ENCODE peak calls at places on chromosomes 7 and 10, in eight cellular contexts. L is activated CD4-positive, alpha-beta T cell treated with anti-CD3 and anti-CD28 coated beads for 1 hour; V is effector memory CD4-positive, alpha-beta T cell; B is AG04450; P is stimulated activated CD4-positive, alpha-beta T cell treated with anti-CD3 and anti-CD28 coated beads, Interleukin-1b, Interleukin-23, amount 100 ng/mL, for 1 hour; N is NCI-H1105; E is EL; S is D341Med. R is an unnamed sample.

GRCh38 chr7:23256731-23257130 is 10.2 kb downstream of the GPNMB start:
- DNase-seq in L (no peak), V (no peak), B (no peak), P (no peak), N (no peak), E (no peak), S (no peak), R (no peak)

GRCh38 chr10:124677291-124677690 is 66.9 kb downstream of the FAM53B start:
- DNase-seq in L (no peak), V (no peak), B (no peak), P (no peak), N (no peak), E (no peak), S (no peak), R (no peak)

GRCh38 chr7:29609162-29610030 is 45.8 kb downstream of the PRR15 start:
- DNase-seq in L (no peak), V (no peak), B (no peak), P (no peak), N (peak), E (peak), S (peak), R (no peak)

GRCh38 chr7:144720139-144720538 is 115.7 kb downstream of the TPK1 start:
- DNase-seq in L (no peak), V (no peak), B (no peak), P (no peak), N (no peak), E (peak), S (no peak), R (no peak)

GRCh38 chr7:128281605-128282380 is 40.7 kb downstream of the LEP start:
- DNase-seq in L (no peak), V (no peak), B (no peak), P (no peak), N (no peak), E (no peak), S (no peak), R (no peak)

GRCh38 chr10:113524539-113525490 is 28.0 kb upstream of the HABP2 start:
- DNase-seq in L (no peak), V (no peak), B (no peak), P (no peak), N (no peak), E (peak), S (no peak), R (no peak)

GRCh38 chr7:47734949-47735291 is 153.0 kb upstream of the TNS3 start:
- DNase-seq in L (no peak), V (no peak), B (no peak), P (no peak), N (no peak), E (no peak), S (no peak), R (no peak)

GRCh38 chr10:69883680-69884375 is 82.1 kb downstream of the COL13A1 start:
- DNase-seq in L (no peak), V (no peak), B (no peak), P (no peak), N (no peak), E (no peak), S (no peak), R (no peak)

GRCh38 chr7:155355176-155355575 is 57.5 kb downstream of the INSIG1 start:
- DNase-seq in L (no peak), V (no peak), B (no peak), P (no peak), N (no peak), E (no peak), S (no peak), R (no peak)

GRCh38 chr7:123282181-123282580 is 82.4 kb upstream of the SLC13A1 start:
- DNase-seq in L (no peak), V (no peak), B (no peak), P (no peak), N (no peak), E (no peak), S (no peak), R (no peak)

GRCh38 chr10:105024184-105024583 is 383.1 kb downstream of the SORCS3 start:
- DNase-seq in L (no peak), V (no peak), B (no peak), P (no peak), N (no peak), E (no peak), S (no peak), R (no peak)

GRCh38 chr7:1536768-1537630 is 6.5 kb downstream of the MAFK start:
- DNase-seq in L (no peak), V (no peak), B (peak), P (no peak), N (no peak), E (peak), S (no peak), R (peak)

GRCh38 chr7:44595934-44596635 is 10.3 kb upstream of the OGDH start:
- DNase-seq in L (no peak), V (no peak), B (no peak), P (no peak), N (no peak), E (no peak), S (no peak), R (no peak)

GRCh38 chr10:34282186-34282585 is 532.9 kb downstream of the PARD3 start:
- DNase-seq in L (no peak), V (no peak), B (no peak), P (no peak), N (no peak), E (peak), S (no peak), R (no peak)

GRCh38 chr10:84613336-84614021 is 285.1 kb downstream of the CCSER2 start:
- DNase-seq in L (no peak), V (no peak), B (no peak), P (no peak), N (no peak), E (peak), S (peak), R (no peak)

GRCh38 chr10:45444976-45445898 is 71.2 kb downstream of the ALOX5 start:
- DNase-seq in L (no peak), V (no peak), B (no peak), P (no peak), N (no peak), E (no peak), S (peak), R (peak)

GRCh38 chr7:133003052-133003910 is 78.6 kb downstream of the CHCHD3 start:
- DNase-seq in L (no peak), V (no peak), B (no peak), P (no peak), N (no peak), E (no peak), S (no peak), R (no peak)

GRCh38 chr7:151245360-151246160 is 2.9 kb downstream of the SMARCD3 start:
- DNase-seq in L (peak), V (peak), B (no peak), P (no peak), N (no peak), E (peak), S (peak), R (no peak)

R was measured in vagina.